ENCODE peak calls at places on chromosome 18, in four cellular contexts. One of them, this sample, is unnamed.

GRCh38 chr18:27276479-27276878 is 91.4 kb upstream of the CHST9 start:
- DNase-seq in GM12878: no peak
- DNase-seq in HepG2: no peak
- DNase-seq in K562: no peak
- DNase-seq in this sample: no peak

GRCh38 chr18:35178260-35178659 is 62.6 kb upstream of the ZNF397 start:
- DNase-seq in GM12878: no peak
- DNase-seq in HepG2: no peak
- DNase-seq in K562: no peak
- DNase-seq in this sample: no peak

GRCh38 chr18:5992381-5992780 is 97.1 kb upstream of the TMEM200C start:
- DNase-seq in GM12878: no peak
- DNase-seq in HepG2: no peak
- DNase-seq in K562: no peak
- DNase-seq in this sample: no peak

GRCh38 chr18:10119991-10120390 is 206.2 kb downstream of the VAPA start:
- DNase-seq in GM12878: no peak
- DNase-seq in HepG2: no peak
- DNase-seq in K562: no peak
- DNase-seq in this sample: no peak

GRCh38 chr18:14958701-14959100 is 210.7 kb downstream of the ANKRD30B start:
- DNase-seq in GM12878: no peak
- DNase-seq in HepG2: no peak
- DNase-seq in K562: no peak
- DNase-seq in this sample: no peak

GRCh38 chr18:24395049-24395780 is 2.4 kb downstream of the OSBPL1A start:
- DNase-seq in GM12878: no peak
- DNase-seq in HepG2: no peak
- DNase-seq in K562: no peak
- DNase-seq in this sample: no peak

GRCh38 chr18:79064228-79064627 is 5.0 kb upstream of the ATP9B start:
- DNase-seq in GM12878: no peak
- DNase-seq in HepG2: no peak
- DNase-seq in K562: no peak
- DNase-seq in this sample: no peak

GRCh38 chr18:59265246-59266018 is 7.8 kb downstream of the RAX start:
- DNase-seq in GM12878: no peak
- DNase-seq in HepG2: no peak
- DNase-seq in K562: peak; percentile 65
- DNase-seq in this sample: peak; percentile 93

GRCh38 chr18:44594779-44595467 is 85.8 kb upstream of the SETBP1 start:
- DNase-seq in GM12878: no peak
- DNase-seq in HepG2: no peak
- DNase-seq in K562: no peak
- DNase-seq in this sample: no peak

GRCh38 chr18:5582054-5582453 is 38.3 kb upstream of the EPB41L3 start:
- DNase-seq in GM12878: no peak
- DNase-seq in HepG2: no peak
- DNase-seq in K562: no peak
- DNase-seq in this sample: peak; percentile 25

GRCh38 chr18:36315736-36316135 is 18.2 kb downstream of the FHOD3 start:
- DNase-seq in GM12878: no peak
- DNase-seq in HepG2: no peak
- DNase-seq in K562: no peak
- DNase-seq in this sample: no peak

GRCh38 chr18:10047237-10047636 is 133.4 kb downstream of the VAPA start:
- DNase-seq in GM12878: no peak
- DNase-seq in HepG2: no peak
- DNase-seq in K562: no peak
- DNase-seq in this sample: no peak

GRCh38 chr18:11861583-11862288 is 10.5 kb downstream of the CHMP1B start:
- DNase-seq in GM12878: no peak
- DNase-seq in HepG2: peak; percentile 66
- DNase-seq in K562: no peak
- DNase-seq in this sample: no peak

GRCh38 chr18:79988079-79988924 is at the start of gene TXNL4A:
- DNase-seq in GM12878: peak; percentile 54
- DNase-seq in HepG2: peak; percentile 69
- DNase-seq in K562: peak; percentile 83
- DNase-seq in this sample: peak; percentile 67

GRCh38 chr18:47780011-47780725 is 150.3 kb downstream of the SMAD2 start:
- DNase-seq in GM12878: no peak
- DNase-seq in HepG2: no peak
- DNase-seq in K562: no peak
- DNase-seq in this sample: no peak

GRCh38 chr18:79540914-79541301 is 138.7 kb upstream of the CTDP1 start:
- DNase-seq in GM12878: no peak
- DNase-seq in HepG2: no peak
- DNase-seq in K562: no peak
- DNase-seq in this sample: no peak

GRCh38 chr18:53698907-53699306 is 525.6 kb downstream of the MBD2 start:
- DNase-seq in GM12878: no peak
- DNase-seq in HepG2: peak; percentile 33
- DNase-seq in K562: no peak
- DNase-seq in this sample: peak; percentile 52

GRCh38 chr18:34386803-34387202 is 162.1 kb upstream of the NOL4 start:
- DNase-seq in GM12878: no peak
- DNase-seq in HepG2: no peak
- DNase-seq in K562: no peak
- DNase-seq in this sample: no peak

GRCh38 chr18:51170689-51171088 is 26.8 kb downstream of the MEX3C start:
- DNase-seq in GM12878: no peak
- DNase-seq in HepG2: no peak
- DNase-seq in K562: no peak
- DNase-seq in this sample: no peak

GRCh38 chr18:22044474-22045220 is 124.7 kb upstream of the GATA6 start:
- DNase-seq in GM12878: no peak
- DNase-seq in HepG2: no peak
- DNase-seq in K562: no peak
- DNase-seq in this sample: no peak

GRCh38 chr18:13635046-13635445 is 91.3 kb downstream of the FAM210A start:
- DNase-seq in GM12878: no peak
- DNase-seq in HepG2: no peak
- DNase-seq in K562: no peak
- DNase-seq in this sample: no peak

GRCh38 chr18:475202-475624 is 25.3 kb downstream of the COLEC12 start:
- DNase-seq in GM12878: no peak
- DNase-seq in HepG2: peak; percentile 49
- DNase-seq in K562: no peak
- DNase-seq in this sample: peak; percentile 48

GRCh38 chr18:741931-742512 is 29.6 kb upstream of the ENOSF1 start:
- DNase-seq in GM12878: peak; percentile 30
- DNase-seq in HepG2: peak; percentile 36
- DNase-seq in K562: peak; percentile 58
- DNase-seq in this sample: no peak

GRCh38 chr18:79326413-79327198 is 69.1 kb upstream of the NFATC1 start:
- DNase-seq in GM12878: no peak
- DNase-seq in HepG2: no peak
- DNase-seq in K562: no peak
- DNase-seq in this sample: no peak

GRCh38 chr18:47215554-47216138 is 35.8 kb downstream of the SKOR2 start:
- DNase-seq in GM12878: peak; percentile 3
- DNase-seq in HepG2: peak; percentile 44
- DNase-seq in K562: peak; percentile 11
- DNase-seq in this sample: peak; percentile 30

GRCh38 chr18:31721596-31721995 is 37.2 kb upstream of the B4GALT6 start:
- DNase-seq in GM12878: no peak
- DNase-seq in HepG2: no peak
- DNase-seq in K562: no peak
- DNase-seq in this sample: no peak

GRCh38 chr18:12911928-12912703 is 28.1 kb upstream of the PTPN2 start:
- DNase-seq in GM12878: no peak
- DNase-seq in HepG2: no peak
- DNase-seq in K562: no peak
- DNase-seq in this sample: peak; percentile 37

GRCh38 chr18:65938592-65939372 is 188.0 kb downstream of the CDH7 start:
- DNase-seq in GM12878: peak; percentile 5
- DNase-seq in HepG2: peak; percentile 34
- DNase-seq in K562: no peak
- DNase-seq in this sample: peak; percentile 64

DNA sequence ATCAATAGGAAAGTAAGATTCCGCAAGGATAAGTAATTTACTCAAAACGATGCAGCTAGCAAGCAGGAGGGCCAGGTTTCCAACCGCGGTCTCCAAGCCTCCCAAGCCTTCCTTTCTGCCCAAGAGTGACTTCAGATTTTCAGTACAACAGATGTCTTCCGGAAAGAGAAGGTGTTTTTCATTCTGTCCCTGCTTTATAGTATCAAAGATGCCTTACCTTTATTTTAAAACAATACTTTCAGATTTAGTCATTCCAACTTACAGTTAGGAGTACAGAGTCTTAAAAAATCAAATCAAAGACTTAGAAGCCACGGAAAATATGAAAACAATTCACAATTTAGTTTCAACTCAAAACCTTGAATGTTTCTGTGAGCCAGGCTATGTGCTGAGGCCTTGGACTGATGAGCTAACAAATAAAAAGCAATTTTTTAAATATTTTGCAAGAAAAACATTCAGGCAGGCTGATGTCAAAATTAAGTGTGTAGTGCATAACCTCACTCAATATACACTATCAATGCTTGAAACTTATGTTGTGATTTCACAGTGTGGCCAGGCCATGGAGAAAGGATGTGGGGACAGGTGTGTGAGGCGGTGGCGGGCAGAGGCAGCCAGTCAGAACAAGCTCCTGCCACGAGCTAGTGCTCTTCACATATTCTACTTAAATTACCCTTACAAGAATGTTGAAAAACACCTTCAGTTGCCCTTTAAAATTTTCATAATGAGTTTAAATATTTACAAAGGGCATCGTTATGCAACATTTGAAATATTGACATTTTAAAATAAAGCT is 43.4 kb downstream of the CYB5A start:
- DNase-seq in GM12878: no peak
- DNase-seq in HepG2: no peak
- DNase-seq in K562: no peak
- DNase-seq in this sample: no peak
- TF ChIP-seq CBFB in GM12878: no peak
- TF ChIP-seq CBFB in HepG2: no peak
- TF ChIP-seq CBFB in K562: no peak
- TF ChIP-seq CBFB in this sample: no peak

DNA sequence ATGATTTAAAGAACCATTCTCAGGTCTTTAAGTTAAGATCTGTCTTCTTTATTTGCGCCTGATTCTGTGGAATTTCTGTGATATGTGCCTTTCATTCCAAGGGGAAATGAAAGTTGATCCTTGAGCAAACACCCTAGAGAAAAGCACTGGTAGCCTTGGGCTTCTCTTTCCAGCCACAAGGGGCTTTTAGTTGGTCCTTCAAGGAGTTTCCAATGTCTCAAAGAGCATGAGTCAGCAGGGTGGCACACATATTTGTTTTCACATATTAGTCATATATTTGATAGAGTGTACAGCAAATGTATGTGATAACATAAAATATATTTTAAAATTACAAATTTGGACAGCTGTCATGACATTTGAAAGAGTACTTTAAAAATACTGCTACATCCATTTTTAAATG is 339.5 kb downstream of the TXNL1 start:
- DNase-seq in GM12878: no peak
- DNase-seq in HepG2: no peak
- DNase-seq in K562: peak; percentile 10
- DNase-seq in this sample: no peak
- TF ChIP-seq ATF2 in GM12878: no peak
- TF ChIP-seq ATF2 in HepG2: no peak
- TF ChIP-seq ATF2 in K562: no peak
- TF ChIP-seq ATF2 in this sample: no peak

GRCh38 chr18:77859634-77860033 is 610.0 kb downstream of the GALR1 start:
- DNase-seq in GM12878: no peak
- DNase-seq in HepG2: no peak
- DNase-seq in K562: no peak
- DNase-seq in this sample: no peak

GRCh38 chr18:77858331-77858730 is 608.7 kb downstream of the GALR1 start:
- DNase-seq in GM12878: no peak
- DNase-seq in HepG2: no peak
- DNase-seq in K562: no peak
- DNase-seq in this sample: no peak

GRCh38 chr18:77857926-77858325 is 608.3 kb downstream of the GALR1 start:
- DNase-seq in GM12878: no peak
- DNase-seq in HepG2: no peak
- DNase-seq in K562: no peak
- DNase-seq in this sample: no peak

GRCh38 chr18:77851798-77852197 is 602.1 kb downstream of the GALR1 start:
- DNase-seq in GM12878: no peak
- DNase-seq in HepG2: no peak
- DNase-seq in K562: no peak
- DNase-seq in this sample: no peak

DNA sequence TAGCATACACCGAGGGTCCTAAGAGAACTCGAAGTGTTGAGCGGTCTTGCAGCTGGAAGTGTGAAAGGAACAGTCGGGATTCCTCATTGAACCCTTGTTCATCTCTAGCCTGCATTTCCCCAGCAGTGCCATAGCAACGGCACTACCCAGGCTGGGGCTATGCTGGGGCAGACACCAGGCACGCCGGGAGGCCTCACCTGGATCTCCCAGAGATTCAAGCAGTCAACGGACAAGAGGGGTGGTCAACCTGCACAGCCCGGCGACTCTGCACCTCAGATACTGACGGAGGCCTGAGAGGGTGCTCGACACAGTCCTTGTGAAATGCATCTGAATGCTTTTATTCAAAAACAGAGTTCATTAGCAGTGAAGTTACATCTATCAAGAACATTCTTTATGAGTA is 604.2 kb downstream of the GALR1 start:
- DNase-seq in GM12878: no peak
- DNase-seq in HepG2: no peak
- DNase-seq in K562: no peak
- DNase-seq in this sample: no peak
- TF ChIP-seq ESRRA in GM12878: no peak
- TF ChIP-seq ESRRA in HepG2: no peak
- TF ChIP-seq ESRRA in K562: no peak
- TF ChIP-seq ESRRA in this sample: no peak

DNA sequence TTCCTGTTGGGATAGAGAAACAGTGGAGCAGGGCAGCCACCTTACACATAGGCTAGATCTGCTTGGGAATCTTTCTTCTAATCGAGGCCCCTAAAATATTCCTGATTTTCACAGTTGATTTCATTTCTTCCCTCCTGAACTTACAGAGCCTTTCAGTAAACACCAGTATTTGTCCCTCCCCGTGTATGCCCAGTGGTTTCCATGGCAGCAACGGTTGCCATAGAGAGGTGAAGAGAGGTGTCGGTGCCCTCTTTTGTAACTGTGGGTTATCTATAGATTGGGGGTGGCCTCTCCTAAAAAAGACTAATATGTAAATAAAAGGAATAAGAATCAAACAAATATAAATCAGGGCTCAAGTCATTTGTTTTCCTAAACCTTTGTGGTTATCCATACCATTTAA is 35.3 kb downstream of the LIPG start:
- DNase-seq in GM12878: no peak
- DNase-seq in HepG2: no peak
- DNase-seq in K562: no peak
- DNase-seq in this sample: no peak
- TF ChIP-seq CBFB in GM12878: no peak
- TF ChIP-seq CBFB in HepG2: no peak
- TF ChIP-seq CBFB in K562: no peak
- TF ChIP-seq CBFB in this sample: no peak